ENCODE peak calls at places on chromosomes 12 and 14, in six cellular contexts. H is AG08395; V is ovary; Z is activated CD8-positive, alpha-beta memory T cell treated with anti-CD3 and anti-CD28 coated beads for 4 hours; X is iPS-NIHi11; B is GM23248. S is an unnamed sample.

GRCh38 chr12:14514154-14514842 is 53.4 kb downstream of the PLBD1 start:
- DNase-seq in H (peak), V (no peak), Z (no peak), X (peak), B (peak), S (peak)

GRCh38 chr12:104886418-104887401 is 71.4 kb downstream of the SLC41A2 start:
- DNase-seq in H (no peak), V (no peak), Z (no peak), X (no peak), B (peak), S (peak)

GRCh38 chr14:63155511-63156189 is 48.6 kb upstream of the RHOJ start:
- DNase-seq in H (no peak), V (no peak), Z (no peak), X (no peak), B (peak), S (no peak)

GRCh38 chr12:47768323-47768811 is 4.7 kb upstream of the SLC48A1 start:
- DNase-seq in H (no peak), V (no peak), Z (no peak), X (no peak), B (peak), S (peak)

GRCh38 chr12:90029317-90029716 is 320.7 kb upstream of the ATP2B1 start:
- DNase-seq in H (no peak), V (no peak), Z (no peak), X (no peak), B (no peak), S (no peak)

GRCh38 chr12:111029732-111030131 is 109.4 kb upstream of the MYL2 start:
- DNase-seq in H (no peak), V (no peak), Z (no peak), X (no peak), B (no peak), S (no peak)

GRCh38 chr12:66776974-66777373 is 98.1 kb upstream of the GRIP1 start:
- DNase-seq in H (no peak), V (no peak), Z (no peak), X (no peak), B (no peak), S (no peak)

GRCh38 chr12:69475237-69475984 is 5.2 kb downstream of the FRS2 start:
- DNase-seq in H (peak), V (no peak), Z (no peak), X (peak), B (peak), S (peak)

GRCh38 chr12:14774944-14775651 is 28.2 kb downstream of the WBP11 start:
- DNase-seq in H (peak), V (no peak), Z (no peak), X (peak), B (peak), S (no peak)

GRCh38 chr12:8553088-8553627 is 12.5 kb upstream of the CLEC4E start:
- DNase-seq in H (no peak), V (no peak), Z (no peak), X (peak), B (no peak), S (no peak)

GRCh38 chr14:74620497-74620921 is 8.5 kb upstream of the LTBP2 start:
- DNase-seq in H (peak), V (no peak), Z (no peak), X (no peak), B (peak), S (peak)

GRCh38 chr12:94699796-94700195 is 49.4 kb upstream of the TMCC3 start:
- DNase-seq in H (no peak), V (no peak), Z (no peak), X (no peak), B (peak), S (peak)

GRCh38 chr12:13602217-13602616 is 379.2 kb downstream of the GRIN2B start:
- DNase-seq in H (no peak), V (no peak), Z (no peak), X (no peak), B (peak), S (no peak)

GRCh38 chr12:18323159-18323558 is 61.8 kb downstream of the PIK3C2G start:
- DNase-seq in H (peak), V (no peak), Z (no peak), X (no peak), B (peak), S (no peak)

GRCh38 chr14:83118029-83118428 is 1584.4 kb upstream of the SEL1L start:
- DNase-seq in H (no peak), V (no peak), Z (no peak), X (no peak), B (no peak), S (no peak)

GRCh38 chr14:102601378-102601925 is 9.0 kb downstream of the RCOR1 start:
- DNase-seq in H (no peak), V (no peak), Z (no peak), X (no peak), B (no peak), S (no peak)

GRCh38 chr12:27844427-27845090 is 64.5 kb upstream of the MANSC4 start:
- DNase-seq in H (no peak), V (no peak), Z (no peak), X (no peak), B (no peak), S (no peak)

GRCh38 chr12:24997970-24998582 is 49.2 kb upstream of the BCAT1 start:
- DNase-seq in H (peak), V (no peak), Z (no peak), X (no peak), B (peak), S (peak)

GRCh38 chr12:104177663-104178501 is 37.7 kb upstream of the TXNRD1 start:
- DNase-seq in H (peak), V (peak), Z (no peak), X (no peak), B (peak), S (peak)

GRCh38 chr14:69878251-69878650 is 965 bp upstream of the SMOC1 start:
- DNase-seq in H (no peak), V (no peak), Z (no peak), X (no peak), B (no peak), S (no peak)

GRCh38 chr12:91189526-91189925 is 6.9 kb upstream of the DCN start:
- DNase-seq in H (peak), V (no peak), Z (no peak), X (no peak), B (peak), S (peak)